ENCODE peak calls at places on chromosomes 11 and 22, in six cellular contexts. One of them, this sample, is unnamed.

GRCh38 chr11:121207485-121208115 is 85.0 kb upstream of the SC5D start:
- DNase-seq in psoas muscle: no peak
- DNase-seq in A549: no peak
- DNase-seq in heart right ventricle: no peak
- DNase-seq in neural progenitor cell: no peak
- DNase-seq in adrenal gland: no peak
- DNase-seq in this sample: no peak

GRCh38 chr11:16136792-16137395 is 219.5 kb downstream of the SOX6 start:
- DNase-seq in psoas muscle: no peak
- DNase-seq in A549: no peak
- DNase-seq in heart right ventricle: no peak
- DNase-seq in neural progenitor cell: no peak
- DNase-seq in adrenal gland: no peak
- DNase-seq in this sample: no peak

GRCh38 chr22:19195796-19196731 is 17.5 kb upstream of the SLC25A1 start:
- DNase-seq in psoas muscle: no peak
- DNase-seq in A549: no peak
- DNase-seq in heart right ventricle: no peak
- DNase-seq in neural progenitor cell: no peak
- DNase-seq in adrenal gland: no peak
- DNase-seq in this sample: no peak

GRCh38 chr11:109035261-109035660 is 370.4 kb downstream of the DDX10 start:
- DNase-seq in psoas muscle: no peak
- DNase-seq in A549: no peak
- DNase-seq in heart right ventricle: no peak
- DNase-seq in neural progenitor cell: no peak
- DNase-seq in adrenal gland: no peak
- DNase-seq in this sample: no peak

GRCh38 chr11:84227970-84228369 is 941.8 kb upstream of the CCDC90B start:
- DNase-seq in psoas muscle: no peak
- DNase-seq in A549: no peak
- DNase-seq in heart right ventricle: no peak
- DNase-seq in neural progenitor cell: no peak
- DNase-seq in adrenal gland: no peak
- DNase-seq in this sample: no peak

GRCh38 chr22:43388420-43388851 is 23.4 kb upstream of the MPPED1 start:
- DNase-seq in psoas muscle: peak; percentile 76
- DNase-seq in A549: peak; percentile 69
- DNase-seq in heart right ventricle: peak; percentile 82
- DNase-seq in neural progenitor cell: peak; percentile 86
- DNase-seq in adrenal gland: peak; percentile 79
- DNase-seq in this sample: peak; percentile 69

GRCh38 chr11:73752903-73753302 is 8.0 kb downstream of the RAB6A start:
- DNase-seq in psoas muscle: no peak
- DNase-seq in A549: no peak
- DNase-seq in heart right ventricle: no peak
- DNase-seq in neural progenitor cell: peak; percentile 5
- DNase-seq in adrenal gland: no peak
- DNase-seq in this sample: no peak

GRCh38 chr11:123504401-123504800 is 74.3 kb downstream of the GRAMD1B start:
- DNase-seq in psoas muscle: no peak
- DNase-seq in A549: no peak
- DNase-seq in heart right ventricle: no peak
- DNase-seq in neural progenitor cell: no peak
- DNase-seq in adrenal gland: peak; percentile 52
- DNase-seq in this sample: no peak

GRCh38 chr22:24512043-24512442 is 16.9 kb downstream of the UPB1 start:
- DNase-seq in psoas muscle: no peak
- DNase-seq in A549: no peak
- DNase-seq in heart right ventricle: no peak
- DNase-seq in neural progenitor cell: no peak
- DNase-seq in adrenal gland: peak; percentile 35
- DNase-seq in this sample: no peak

GRCh38 chr11:116984589-116984988 is 113.6 kb downstream of the SIK3 start:
- DNase-seq in psoas muscle: no peak
- DNase-seq in A549: no peak
- DNase-seq in heart right ventricle: no peak
- DNase-seq in neural progenitor cell: no peak
- DNase-seq in adrenal gland: no peak
- DNase-seq in this sample: no peak

GRCh38 chr11:95705485-95706124 is 84.0 kb downstream of the FAM76B start:
- DNase-seq in psoas muscle: peak; percentile 77
- DNase-seq in A549: peak; percentile 78
- DNase-seq in heart right ventricle: peak; percentile 78
- DNase-seq in neural progenitor cell: peak; percentile 92
- DNase-seq in adrenal gland: peak; percentile 90
- DNase-seq in this sample: peak; percentile 91

GRCh38 chr11:892106-892505 is 18.5 kb downstream of the CHID1 start:
- DNase-seq in psoas muscle: no peak
- DNase-seq in A549: no peak
- DNase-seq in heart right ventricle: no peak
- DNase-seq in neural progenitor cell: peak; percentile 31
- DNase-seq in adrenal gland: no peak
- DNase-seq in this sample: no peak

GRCh38 chr11:94199367-94200130 is 70.9 kb downstream of the PANX1 start:
- DNase-seq in psoas muscle: no peak
- DNase-seq in A549: no peak
- DNase-seq in heart right ventricle: no peak
- DNase-seq in neural progenitor cell: no peak
- DNase-seq in adrenal gland: no peak
- DNase-seq in this sample: no peak

DNA sequence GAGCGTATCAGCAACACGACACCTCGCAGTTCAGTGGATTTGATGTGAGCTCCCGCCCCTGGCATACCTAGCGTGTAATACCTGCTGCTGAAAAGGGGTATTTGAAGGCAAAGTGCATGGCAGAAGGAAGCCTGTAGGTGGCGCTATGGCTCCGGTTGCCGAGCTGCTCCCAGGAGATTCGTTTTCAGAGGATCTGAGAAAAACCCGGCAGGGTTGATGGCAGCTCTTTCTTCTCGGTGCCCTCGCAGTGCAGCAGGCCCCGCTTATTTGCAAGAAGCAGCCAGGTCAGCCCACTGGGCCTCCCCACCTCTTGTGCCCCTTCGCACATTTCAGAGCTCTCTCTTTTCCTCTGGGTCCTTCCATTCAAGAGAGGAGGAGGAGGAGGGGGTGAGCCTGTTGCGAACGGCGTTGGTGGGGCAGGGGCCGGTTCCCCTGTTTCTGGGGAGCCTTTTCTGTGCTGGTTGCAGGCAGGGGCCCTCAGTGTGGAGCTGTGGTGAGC is 85.2 kb upstream of the SYT13 start:
- DNase-seq in psoas muscle: peak; percentile 45
- DNase-seq in A549: peak; percentile 68
- DNase-seq in heart right ventricle: peak; percentile 61
- DNase-seq in neural progenitor cell: peak; percentile 92
- DNase-seq in adrenal gland: peak; percentile 69
- DNase-seq in this sample: peak; percentile 18
- H3K4me3 ChIP-seq in psoas muscle: no peak overlapping the region
- H3K4me3 ChIP-seq in A549: no peak overlapping the region
- H3K4me3 ChIP-seq in heart right ventricle: peak overlapping the region; percentile 28
- H3K4me3 ChIP-seq in neural progenitor cell: peak overlapping the region; percentile 37
- H3K4me3 ChIP-seq in adrenal gland: no peak overlapping the region
- H3K4me3 ChIP-seq in this sample: no peak overlapping the region

DNA sequence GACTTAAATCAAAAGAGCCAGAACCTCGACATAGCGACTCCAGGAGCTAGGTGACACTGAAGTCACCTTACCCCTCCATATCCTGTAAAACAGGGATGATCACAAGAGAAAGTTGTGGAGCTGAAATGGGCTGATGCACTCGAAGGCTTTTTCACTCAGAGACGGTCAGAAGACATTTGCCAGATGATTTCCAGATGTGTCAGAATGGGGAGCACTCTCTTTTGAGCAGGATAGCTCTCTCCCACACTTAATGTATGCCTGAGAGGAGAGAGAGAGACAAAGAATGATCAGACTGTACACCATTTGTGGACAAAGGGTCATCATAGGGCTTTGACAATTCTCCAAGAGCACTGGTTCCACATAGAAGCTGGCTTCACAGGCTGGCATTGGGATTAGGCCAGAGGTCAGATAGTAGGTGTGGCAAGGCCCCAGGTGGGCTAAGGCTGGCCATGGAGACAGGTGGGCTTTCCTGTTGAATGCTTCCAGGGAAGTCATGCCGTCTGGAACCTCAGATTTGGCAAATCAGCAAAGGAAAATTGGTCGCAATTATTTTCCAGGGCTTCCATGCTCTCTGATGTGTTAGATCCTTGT is 42.3 kb upstream of the ETS1 start:
- DNase-seq in psoas muscle: no peak
- DNase-seq in A549: no peak
- DNase-seq in heart right ventricle: no peak
- DNase-seq in neural progenitor cell: no peak
- DNase-seq in adrenal gland: no peak
- DNase-seq in this sample: no peak
- H3K27ac ChIP-seq in psoas muscle: no peak overlapping the region
- H3K27ac ChIP-seq in A549: peak overlapping the region; percentile 56
- H3K27ac ChIP-seq in heart right ventricle: no peak overlapping the region
- H3K27ac ChIP-seq in neural progenitor cell: no peak overlapping the region
- H3K27ac ChIP-seq in adrenal gland: no peak overlapping the region
- H3K27ac ChIP-seq in this sample: peak overlapping the region; percentile 63

GRCh38 chr11:132346558-132347148 is 976.2 kb downstream of the NTM start:
- DNase-seq in psoas muscle: no peak
- DNase-seq in A549: no peak
- DNase-seq in heart right ventricle: no peak
- DNase-seq in neural progenitor cell: peak; percentile 14
- DNase-seq in adrenal gland: no peak
- DNase-seq in this sample: no peak
- H3K4me1 ChIP-seq in psoas muscle: no peaks in the 10 kb centered on the region
- H3K4me1 ChIP-seq in A549: no peaks in the 10 kb centered on the region
- H3K4me1 ChIP-seq in heart right ventricle: no peaks in the 10 kb centered on the region
- H3K4me1 ChIP-seq in neural progenitor cell: peaks cover 9% of the 10 kb centered on the region
- H3K4me1 ChIP-seq in adrenal gland: no peaks in the 10 kb centered on the region
- H3K4me1 ChIP-seq in this sample: no peaks in the 10 kb centered on the region

GRCh38 chr11:66277475-66278391 is at the start of gene CNIH2:
- DNase-seq in psoas muscle: peak; percentile 10
- DNase-seq in A549: no peak
- DNase-seq in heart right ventricle: peak; percentile 44
- DNase-seq in neural progenitor cell: peak; percentile 82
- DNase-seq in adrenal gland: no peak
- DNase-seq in this sample: peak; percentile 37
- H3K4me3 ChIP-seq in psoas muscle: peak within 1 kb of the TSS; percentile 55
- H3K4me3 ChIP-seq in A549: peak within 1 kb of the TSS; percentile 42
- H3K4me3 ChIP-seq in heart right ventricle: peak within 1 kb of the TSS; percentile 45
- H3K4me3 ChIP-seq in neural progenitor cell: peak within 1 kb of the TSS; percentile 52
- H3K4me3 ChIP-seq in adrenal gland: no peak within 1 kb of the TSS
- H3K4me3 ChIP-seq in this sample: no peak within 1 kb of the TSS

DNA sequence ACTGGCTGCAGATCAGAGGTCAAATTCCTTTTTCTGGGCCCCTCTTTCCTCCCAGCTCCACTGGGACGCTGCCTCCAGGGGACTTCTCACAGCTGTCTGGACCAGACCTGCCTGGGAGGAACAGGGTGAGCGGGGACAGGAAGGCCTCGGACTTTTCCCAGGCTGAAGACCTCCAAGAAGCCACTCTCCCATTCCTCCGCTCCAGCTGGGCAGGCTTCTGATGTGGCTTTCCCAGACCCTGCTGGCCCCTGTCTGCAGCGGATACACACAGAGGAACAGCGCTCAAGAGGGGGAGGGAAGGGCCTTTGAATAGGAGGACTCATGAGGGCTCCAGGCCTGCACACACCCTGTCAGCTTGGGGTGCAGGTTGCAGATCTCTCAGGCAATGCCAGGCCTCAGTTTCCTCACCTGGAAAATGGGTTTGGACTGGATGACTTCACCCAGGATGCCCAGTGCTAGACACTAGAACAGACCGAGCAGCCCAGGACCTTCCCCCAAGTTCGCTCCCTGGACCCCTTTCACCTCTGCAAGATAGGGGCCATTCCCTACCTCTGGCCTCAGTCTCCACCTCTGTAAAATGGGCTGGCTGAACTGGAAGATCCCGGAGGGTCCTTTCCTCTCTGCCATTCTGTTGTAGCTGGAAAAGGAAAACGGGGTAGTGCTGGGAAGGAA is 36.6 kb downstream of the MB start:
- DNase-seq in psoas muscle: no peak
- DNase-seq in A549: no peak
- DNase-seq in heart right ventricle: peak; percentile 64
- DNase-seq in neural progenitor cell: no peak
- DNase-seq in adrenal gland: no peak
- DNase-seq in this sample: no peak
- H3K27ac ChIP-seq in psoas muscle: no peak overlapping the region
- H3K27ac ChIP-seq in A549: peak overlapping the region; percentile 28
- H3K27ac ChIP-seq in heart right ventricle: no peak overlapping the region
- H3K27ac ChIP-seq in neural progenitor cell: no peak overlapping the region
- H3K27ac ChIP-seq in adrenal gland: no peak overlapping the region
- H3K27ac ChIP-seq in this sample: no peak overlapping the region

DNA sequence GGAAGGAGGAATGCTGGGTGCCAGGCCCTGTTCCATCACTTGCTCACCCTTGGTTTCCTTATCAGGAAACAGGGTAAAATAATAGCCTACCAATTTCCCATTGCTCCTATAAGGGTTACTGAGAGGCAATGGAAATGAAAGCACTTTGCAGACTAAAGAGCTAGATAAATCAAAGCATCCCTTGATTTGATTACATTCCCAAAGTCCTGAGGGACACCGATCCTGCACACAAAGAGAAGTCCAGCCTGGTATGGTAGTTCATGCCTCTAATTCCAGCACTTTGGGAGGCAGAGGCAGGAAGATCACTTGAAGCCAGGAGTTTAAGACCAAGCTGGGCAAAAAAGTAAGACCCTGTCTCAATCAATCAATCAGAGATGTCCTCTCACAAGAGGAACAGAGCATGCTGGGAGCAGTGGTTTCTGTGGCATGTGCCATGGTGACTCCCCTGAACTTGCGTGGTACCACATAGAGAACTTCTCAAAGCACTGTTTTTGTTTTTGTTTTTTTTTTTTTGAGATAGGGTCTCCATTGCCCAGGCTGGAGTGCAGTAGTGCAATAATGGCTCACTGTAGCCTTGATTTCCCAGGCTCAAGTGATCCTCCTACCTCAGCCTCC is 10.7 kb downstream of the TBC1D10A start:
- DNase-seq in psoas muscle: no peak
- DNase-seq in A549: no peak
- DNase-seq in heart right ventricle: no peak
- DNase-seq in neural progenitor cell: no peak
- DNase-seq in adrenal gland: no peak
- DNase-seq in this sample: no peak
- H3K4me1 ChIP-seq in psoas muscle: peaks cover 21% of the 10 kb centered on the region
- H3K4me1 ChIP-seq in A549: peaks cover 40% of the 10 kb centered on the region
- H3K4me1 ChIP-seq in heart right ventricle: peaks cover 62% of the 10 kb centered on the region
- H3K4me1 ChIP-seq in neural progenitor cell: no peaks in the 10 kb centered on the region
- H3K4me1 ChIP-seq in adrenal gland: peaks cover 95% of the 10 kb centered on the region
- H3K4me1 ChIP-seq in this sample: peaks cover 99% of the 10 kb centered on the region

DNA sequence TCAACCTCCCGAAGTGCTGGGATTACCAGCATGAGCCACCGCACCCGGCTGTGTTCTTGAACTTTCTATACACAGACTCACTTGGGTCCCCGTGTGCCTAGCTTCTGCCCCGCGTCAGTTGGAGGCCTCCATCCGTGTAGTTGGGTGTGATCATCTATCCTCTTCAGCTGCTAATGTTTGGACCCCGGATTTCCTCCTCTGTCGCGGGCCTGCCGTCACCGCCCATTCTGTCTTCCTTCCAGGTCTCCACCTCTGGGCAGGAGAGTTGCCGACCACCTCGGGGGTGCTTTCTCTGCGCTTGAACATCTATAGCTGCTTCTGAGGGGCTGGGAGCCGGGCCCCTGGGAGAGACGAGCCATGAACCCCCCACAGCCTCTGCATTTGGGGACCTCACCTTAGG is 5.5 kb downstream of the CDC42EP1 start:
- DNase-seq in psoas muscle: no peak
- DNase-seq in A549: no peak
- DNase-seq in heart right ventricle: no peak
- DNase-seq in neural progenitor cell: no peak
- DNase-seq in adrenal gland: no peak
- DNase-seq in this sample: no peak
- H3K4me3 ChIP-seq in psoas muscle: no peak overlapping the region
- H3K4me3 ChIP-seq in A549: no peak overlapping the region
- H3K4me3 ChIP-seq in heart right ventricle: no peak overlapping the region
- H3K4me3 ChIP-seq in neural progenitor cell: no peak overlapping the region
- H3K4me3 ChIP-seq in adrenal gland: no peak overlapping the region
- H3K4me3 ChIP-seq in this sample: no peak overlapping the region

This sample was measured in naive thymus-derived CD4-positive, alpha-beta T cell.